ENCODE peak calls at places on chromosomes 4 and X, in four cellular contexts. One of them, this sample, is unnamed.

GRCh38 chrX:129462707-129463106 is 60.6 kb downstream of the SMARCA1 start:
- DNase-seq in HepG2: no peak
- DNase-seq in GM12878: no peak
- DNase-seq in HEK293T: no peak
- DNase-seq in this sample: no peak

GRCh38 chr4:124650614-124651013 is 61.9 kb downstream of the ANKRD50 start:
- DNase-seq in HepG2: no peak
- DNase-seq in HEK293T: no peak
- DNase-seq in GM12878: no peak
- DNase-seq in this sample: no peak

GRCh38 chr4:174262624-174263444 is 20.6 kb downstream of the FBXO8 start:
- DNase-seq in GM12878: no peak
- DNase-seq in HepG2: no peak
- DNase-seq in HEK293T: no peak
- DNase-seq in this sample: no peak

GRCh38 chrX:84118315-84118714 is 69.7 kb downstream of the RPS6KA6 start:
- DNase-seq in HepG2: no peak
- DNase-seq in GM12878: no peak
- DNase-seq in HEK293T: no peak
- DNase-seq in this sample: no peak

GRCh38 chrX:11757729-11758399 is at the start of gene MSL3:
- DNase-seq in GM12878: no peak
- DNase-seq in HEK293T: peak
- DNase-seq in HepG2: no peak
- DNase-seq in this sample: no peak

GRCh38 chr4:76074995-76075600 is 589 bp downstream of the ART3 start:
- DNase-seq in GM12878: no peak
- DNase-seq in HepG2: no peak
- DNase-seq in HEK293T: no peak
- DNase-seq in this sample: no peak

GRCh38 chr4:75995727-75996126 is 5.0 kb upstream of the SDAD1 start:
- DNase-seq in HEK293T: peak
- DNase-seq in HepG2: peak
- DNase-seq in GM12878: no peak
- DNase-seq in this sample: peak

GRCh38 chr4:100417565-100417964 is 100.3 kb downstream of the EMCN start:
- DNase-seq in HepG2: no peak
- DNase-seq in GM12878: no peak
- DNase-seq in HEK293T: no peak
- DNase-seq in this sample: no peak

GRCh38 chrX:130111220-130111934 is 1.1 kb upstream of the ELF4 start:
- DNase-seq in HEK293T: no peak
- DNase-seq in HepG2: no peak
- DNase-seq in GM12878: no peak
- DNase-seq in this sample: no peak

GRCh38 chr4:123488916-123489315 is 92.3 kb downstream of the SPRY1 start:
- DNase-seq in HepG2: peak
- DNase-seq in GM12878: peak
- DNase-seq in HEK293T: no peak
- DNase-seq in this sample: no peak

GRCh38 chr4:145041378-145041777 is 56.6 kb downstream of the ANAPC10 start:
- DNase-seq in GM12878: peak
- DNase-seq in HepG2: no peak
- DNase-seq in HEK293T: no peak
- DNase-seq in this sample: no peak

GRCh38 chrX:136176399-136176825 is 29.1 kb downstream of the FHL1 start:
- DNase-seq in HepG2: no peak
- DNase-seq in GM12878: no peak
- DNase-seq in HEK293T: no peak
- DNase-seq in this sample: no peak

GRCh38 chrX:67328496-67328895 is 215.3 kb upstream of the AR start:
- DNase-seq in HepG2: no peak
- DNase-seq in HEK293T: no peak
- DNase-seq in GM12878: no peak
- DNase-seq in this sample: no peak

GRCh38 chr4:8836664-8837171 is 34.9 kb downstream of the HMX1 start:
- DNase-seq in GM12878: no peak
- DNase-seq in HepG2: no peak
- DNase-seq in HEK293T: no peak
- DNase-seq in this sample: no peak

GRCh38 chrX:140765043-140765784 is 55.7 kb downstream of the LINC00632 start:
- DNase-seq in HepG2: no peak
- DNase-seq in GM12878: no peak
- DNase-seq in HEK293T: peak
- DNase-seq in this sample: no peak

GRCh38 chr4:86934772-86935498 is at the start of gene AFF1:
- DNase-seq in GM12878: peak
- DNase-seq in HEK293T: peak
- DNase-seq in HepG2: peak
- DNase-seq in this sample: peak

GRCh38 chrX:121581885-121582284 is 534.5 kb downstream of the GLUD2 start:
- DNase-seq in HepG2: no peak
- DNase-seq in GM12878: no peak
- DNase-seq in HEK293T: no peak
- DNase-seq in this sample: no peak

GRCh38 chrX:137565921-137566745 is at the start of gene ZIC3:
- DNase-seq in HepG2: no peak
- DNase-seq in GM12878: no peak
- DNase-seq in HEK293T: peak
- DNase-seq in this sample: no peak

GRCh38 chr4:146381263-146381872 is 140.4 kb downstream of the SLC10A7 start:
- DNase-seq in HEK293T: no peak
- DNase-seq in HepG2: no peak
- DNase-seq in GM12878: no peak
- DNase-seq in this sample: peak

GRCh38 chrX:133493366-133493765 is 78.1 kb upstream of the GPC4 start:
- DNase-seq in GM12878: no peak
- DNase-seq in HepG2: no peak
- DNase-seq in HEK293T: no peak
- DNase-seq in this sample: no peak

GRCh38 chrX:134908235-134908834 is 82.5 kb upstream of the SMIM10 start:
- DNase-seq in HepG2: no peak
- DNase-seq in HEK293T: peak
- DNase-seq in GM12878: no peak
- DNase-seq in this sample: no peak

GRCh38 chrX:107541244-107541643 is 87.1 kb upstream of the PRPS1 start:
- DNase-seq in HepG2: no peak
- DNase-seq in HEK293T: no peak
- DNase-seq in GM12878: no peak
- DNase-seq in this sample: no peak

GRCh38 chr4:139175647-139176298 is 1.2 kb downstream of the ELF2 start:
- DNase-seq in HepG2: no peak
- DNase-seq in GM12878: no peak
- DNase-seq in HEK293T: no peak
- DNase-seq in this sample: no peak

GRCh38 chrX:95291561-95291960 is 1393.1 kb upstream of the DIAPH2 start:
- DNase-seq in HEK293T: no peak
- DNase-seq in HepG2: no peak
- DNase-seq in GM12878: no peak
- DNase-seq in this sample: no peak

GRCh38 chr4:138734746-138735145 is 280.8 kb upstream of the NOCT start:
- DNase-seq in GM12878: no peak
- DNase-seq in HEK293T: no peak
- DNase-seq in HepG2: no peak
- DNase-seq in this sample: no peak

GRCh38 chr4:177292171-177292570 is 17.5 kb upstream of the NEIL3 start:
- DNase-seq in HepG2: no peak
- DNase-seq in HEK293T: no peak
- DNase-seq in GM12878: no peak
- DNase-seq in this sample: no peak

GRCh38 chr4:2789801-2790582 is 2.9 kb upstream of the SH3BP2 start:
- DNase-seq in HEK293T: no peak
- DNase-seq in HepG2: no peak
- DNase-seq in GM12878: no peak
- DNase-seq in this sample: no peak

GRCh38 chr4:168021666-168022065 is 70.7 kb upstream of the ANXA10 start:
- DNase-seq in HEK293T: no peak
- DNase-seq in HepG2: no peak
- DNase-seq in GM12878: no peak
- DNase-seq in this sample: no peak

GRCh38 chr4:183289688-183290087 is 30.4 kb downstream of the CLDN22 start:
- DNase-seq in GM12878: no peak
- DNase-seq in HEK293T: peak
- DNase-seq in HepG2: no peak
- DNase-seq in this sample: no peak

GRCh38 chr4:89755210-89755609 is 81.8 kb downstream of the SNCA start:
- DNase-seq in HepG2: no peak
- DNase-seq in HEK293T: no peak
- DNase-seq in GM12878: no peak
- DNase-seq in this sample: no peak

GRCh38 chrX:154305481-154306205 is 10.0 kb downstream of the TKTL1 start:
- DNase-seq in HEK293T: no peak
- DNase-seq in GM12878: no peak
- DNase-seq in HepG2: no peak
- DNase-seq in this sample: no peak

GRCh38 chr4:37706032-37706431 is 19.9 kb upstream of the RELL1 start:
- DNase-seq in GM12878: no peak
- DNase-seq in HEK293T: no peak
- DNase-seq in HepG2: no peak
- DNase-seq in this sample: no peak

GRCh38 chr4:8201341-8201781 is 2.3 kb downstream of the SH3TC1 start:
- DNase-seq in HepG2: no peak
- DNase-seq in HEK293T: no peak
- DNase-seq in GM12878: peak
- DNase-seq in this sample: no peak

DNA sequence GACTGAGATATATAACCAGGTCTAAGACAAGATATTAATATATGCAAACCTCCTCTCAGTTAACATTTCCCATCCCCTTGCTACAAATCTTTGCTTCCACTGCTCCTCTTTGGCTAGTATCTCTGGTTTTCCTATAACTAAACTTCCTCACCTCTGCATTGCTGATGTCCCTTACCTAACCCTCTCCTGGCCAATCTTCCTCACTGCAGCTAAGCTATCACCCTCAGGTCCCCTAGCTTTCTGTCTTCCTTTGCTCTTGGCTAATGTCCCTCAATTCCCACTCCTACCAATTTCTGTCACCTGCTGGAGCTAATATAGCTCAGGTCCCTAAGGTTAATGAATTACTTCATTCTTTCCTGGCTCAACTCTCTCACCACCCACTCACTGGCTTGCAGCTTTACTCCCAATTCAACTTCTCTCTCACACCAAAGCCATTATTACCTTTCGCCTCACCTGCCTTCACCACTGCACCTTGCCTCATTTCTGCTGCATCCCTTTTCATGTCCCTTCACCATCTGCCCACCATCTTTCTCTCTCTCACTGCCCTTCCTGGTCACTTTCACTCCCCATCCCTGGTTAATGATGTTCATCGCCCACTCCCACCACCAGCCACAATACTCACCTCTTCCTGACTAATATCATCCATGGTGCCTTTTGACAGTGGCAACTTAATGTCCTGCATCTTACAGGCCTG is 26.7 kb downstream of the SMC1A start:
- DNase-seq in GM12878: no peak
- DNase-seq in HepG2: no peak
- DNase-seq in HEK293T: no peak
- DNase-seq in this sample: no peak
- TF ChIP-seq SUZ12 in GM12878: no peak
- TF ChIP-seq SUZ12 in HepG2: no peak
- TF ChIP-seq SUZ12 in HEK293T: no peak
- TF ChIP-seq SUZ12 in this sample: no peak

GRCh38 chr4:142100941-142101340 is 464.6 kb downstream of the IL15 start:
- DNase-seq in HepG2: no peak
- DNase-seq in GM12878: no peak
- DNase-seq in HEK293T: no peak
- DNase-seq in this sample: no peak
- TF ChIP-seq SUZ12 in HepG2: no peak
- TF ChIP-seq SUZ12 in GM12878: no peak
- TF ChIP-seq SUZ12 in HEK293T: no peak
- TF ChIP-seq SUZ12 in this sample: no peak

GRCh38 chr4:26124753-26125236 is 196.0 kb upstream of the RBPJ start:
- DNase-seq in HEK293T: no peak
- DNase-seq in HepG2: no peak
- DNase-seq in GM12878: no peak
- DNase-seq in this sample: no peak
- TF ChIP-seq SUZ12 in HEK293T: no peak
- TF ChIP-seq SUZ12 in HepG2: no peak
- TF ChIP-seq SUZ12 in GM12878: no peak
- TF ChIP-seq SUZ12 in this sample: no peak

GRCh38 chrX:57904481-57904880 is 5.8 kb downstream of the ZXDA start:
- DNase-seq in HepG2: no peak
- DNase-seq in HEK293T: no peak
- DNase-seq in GM12878: no peak
- DNase-seq in this sample: no peak

GRCh38 chrX:57899064-57899463 is 11.2 kb downstream of the ZXDA start:
- DNase-seq in HepG2: no peak
- DNase-seq in GM12878: no peak
- DNase-seq in HEK293T: no peak
- DNase-seq in this sample: no peak

GRCh38 chrX:57905141-57905540 is 5.1 kb downstream of the ZXDA start:
- DNase-seq in GM12878: no peak
- DNase-seq in HEK293T: no peak
- DNase-seq in HepG2: no peak
- DNase-seq in this sample: no peak

GRCh38 chrX:57902633-57903032 is 7.6 kb downstream of the ZXDA start:
- DNase-seq in HepG2: no peak
- DNase-seq in GM12878: no peak
- DNase-seq in HEK293T: no peak
- DNase-seq in this sample: no peak

GRCh38 chrX:57900961-57901360 is 9.3 kb downstream of the ZXDA start:
- DNase-seq in GM12878: no peak
- DNase-seq in HEK293T: no peak
- DNase-seq in HepG2: no peak
- DNase-seq in this sample: no peak
- TF ChIP-seq SUZ12 in GM12878: no peak
- TF ChIP-seq SUZ12 in HEK293T: no peak
- TF ChIP-seq SUZ12 in HepG2: no peak
- TF ChIP-seq SUZ12 in this sample: no peak

GRCh38 chr4:18075823-18076433 is 54.4 kb upstream of the LCORL start:
- DNase-seq in GM12878: no peak
- DNase-seq in HEK293T: peak
- DNase-seq in HepG2: peak
- DNase-seq in this sample: peak
- TF ChIP-seq SUZ12 in GM12878: no peak
- TF ChIP-seq SUZ12 in HEK293T: no peak
- TF ChIP-seq SUZ12 in HepG2: no peak
- TF ChIP-seq SUZ12 in this sample: no peak

DNA sequence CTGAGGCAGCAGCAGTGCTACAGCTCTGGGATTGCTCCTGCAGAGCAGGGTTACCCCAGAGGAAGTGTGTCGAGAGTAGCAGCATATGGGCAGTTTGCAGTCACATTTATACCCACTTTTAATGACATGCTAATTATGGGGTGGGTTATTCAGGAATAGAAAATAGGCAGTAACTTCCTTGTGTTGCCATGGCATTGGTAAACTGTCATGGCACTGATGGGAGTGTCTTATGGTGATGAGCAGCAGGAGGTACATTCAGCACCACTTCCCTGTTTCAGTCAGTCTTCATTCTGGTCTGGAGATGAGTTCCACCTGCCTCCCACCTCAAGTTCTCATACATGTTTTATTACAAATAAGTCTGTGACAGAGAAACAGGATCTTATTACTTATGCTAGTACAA is 38.5 kb upstream of the DCLK2 start:
- DNase-seq in GM12878: no peak
- DNase-seq in HEK293T: no peak
- DNase-seq in HepG2: no peak
- DNase-seq in this sample: no peak
- TF ChIP-seq SUZ12 in GM12878: no peak
- TF ChIP-seq SUZ12 in HEK293T: no peak
- TF ChIP-seq SUZ12 in HepG2: no peak
- TF ChIP-seq SUZ12 in this sample: no peak

GRCh38 chr4:159048166-159048886 is 54.6 kb upstream of the RAPGEF2 start:
- DNase-seq in HEK293T: peak
- DNase-seq in HepG2: peak
- DNase-seq in GM12878: no peak
- DNase-seq in this sample: no peak
- TF ChIP-seq SUZ12 in HEK293T: no peak
- TF ChIP-seq SUZ12 in HepG2: no peak
- TF ChIP-seq SUZ12 in GM12878: no peak
- TF ChIP-seq SUZ12 in this sample: no peak

This sample was measured in NT2/D1.